ENCODE peak calls at places on chromosome 22, in eight cellular contexts. One of them, this sample, is unnamed.
A peak's percentile ranks its signal among the peaks of the same experiment; 100 is the strongest.

GRCh38 chr22:17968126-17968525 is 56.2 kb downstream of the MICAL3 start:
- DNase-seq in psoas muscle: no peak
- DNase-seq in hepatocyte: no peak
- DNase-seq in DND-41: no peak
- DNase-seq in sigmoid colon: no peak
- DNase-seq in ovary: no peak
- DNase-seq in left ventricle myocardium inferior: no peak
- DNase-seq in brain microvascular endothelial cell: no peak
- DNase-seq in this sample: no peak

GRCh38 chr22:29265306-29265705 is 2.5 kb downstream of the RHBDD3 start:
- DNase-seq in brain microvascular endothelial cell: no peak
- DNase-seq in ovary: no peak
- DNase-seq in sigmoid colon: no peak
- DNase-seq in psoas muscle: no peak
- DNase-seq in hepatocyte: no peak
- DNase-seq in DND-41: no peak
- DNase-seq in left ventricle myocardium inferior: no peak
- DNase-seq in this sample: no peak

GRCh38 chr22:32760815-32761214 is 40.7 kb upstream of the TIMP3 start:
- DNase-seq in hepatocyte: no peak
- DNase-seq in DND-41: no peak
- DNase-seq in brain microvascular endothelial cell: no peak
- DNase-seq in sigmoid colon: no peak
- DNase-seq in psoas muscle: no peak
- DNase-seq in left ventricle myocardium inferior: peak; percentile 43
- DNase-seq in ovary: no peak
- DNase-seq in this sample: no peak

GRCh38 chr22:20009582-20010306 is 6.9 kb downstream of the ARVCF start:
- DNase-seq in left ventricle myocardium inferior: no peak
- DNase-seq in DND-41: no peak
- DNase-seq in brain microvascular endothelial cell: no peak
- DNase-seq in ovary: no peak
- DNase-seq in hepatocyte: no peak
- DNase-seq in sigmoid colon: no peak
- DNase-seq in psoas muscle: peak; percentile 44
- DNase-seq in this sample: no peak

GRCh38 chr22:42692239-42693054 is 28.2 kb downstream of the A4GALT start:
- DNase-seq in DND-41: no peak
- DNase-seq in ovary: no peak
- DNase-seq in psoas muscle: no peak
- DNase-seq in brain microvascular endothelial cell: no peak
- DNase-seq in left ventricle myocardium inferior: no peak
- DNase-seq in hepatocyte: no peak
- DNase-seq in sigmoid colon: no peak
- DNase-seq in this sample: no peak

GRCh38 chr22:27108425-27109114 is 451.2 kb downstream of the MIAT start:
- DNase-seq in DND-41: no peak
- DNase-seq in ovary: peak; percentile 85
- DNase-seq in hepatocyte: peak; percentile 36
- DNase-seq in sigmoid colon: peak; percentile 93
- DNase-seq in brain microvascular endothelial cell: no peak
- DNase-seq in psoas muscle: peak; percentile 76
- DNase-seq in left ventricle myocardium inferior: no peak
- DNase-seq in this sample: peak; percentile 34

GRCh38 chr22:45335021-45335818 is 25.5 kb downstream of the FAM118A start:
- DNase-seq in ovary: no peak
- DNase-seq in hepatocyte: no peak
- DNase-seq in brain microvascular endothelial cell: no peak
- DNase-seq in psoas muscle: peak; percentile 91
- DNase-seq in DND-41: no peak
- DNase-seq in left ventricle myocardium inferior: peak; percentile 85
- DNase-seq in sigmoid colon: no peak
- DNase-seq in this sample: peak; percentile 32

GRCh38 chr22:48424201-48424627 is 1403.5 kb downstream of the BRD1 start:
- DNase-seq in psoas muscle: no peak
- DNase-seq in sigmoid colon: no peak
- DNase-seq in left ventricle myocardium inferior: no peak
- DNase-seq in ovary: no peak
- DNase-seq in brain microvascular endothelial cell: no peak
- DNase-seq in hepatocyte: no peak
- DNase-seq in DND-41: no peak
- DNase-seq in this sample: no peak

GRCh38 chr22:27573280-27573711 is 228.3 kb downstream of the MN1 start:
- DNase-seq in ovary: no peak
- DNase-seq in sigmoid colon: no peak
- DNase-seq in psoas muscle: no peak
- DNase-seq in left ventricle myocardium inferior: no peak
- DNase-seq in brain microvascular endothelial cell: no peak
- DNase-seq in DND-41: no peak
- DNase-seq in hepatocyte: no peak
- DNase-seq in this sample: no peak

GRCh38 chr22:22037229-22037628 is 54.6 kb upstream of the TOP3B start:
- DNase-seq in left ventricle myocardium inferior: no peak
- DNase-seq in DND-41: no peak
- DNase-seq in psoas muscle: no peak
- DNase-seq in hepatocyte: no peak
- DNase-seq in brain microvascular endothelial cell: no peak
- DNase-seq in sigmoid colon: no peak
- DNase-seq in ovary: no peak
- DNase-seq in this sample: peak; percentile 58

GRCh38 chr22:47810505-47811500 is 1048.4 kb downstream of the TBC1D22A start:
- DNase-seq in sigmoid colon: no peak
- DNase-seq in brain microvascular endothelial cell: no peak
- DNase-seq in left ventricle myocardium inferior: no peak
- DNase-seq in psoas muscle: no peak
- DNase-seq in hepatocyte: no peak
- DNase-seq in ovary: no peak
- DNase-seq in DND-41: no peak
- DNase-seq in this sample: no peak

GRCh38 chr22:29266564-29267461 is 968 bp downstream of the RHBDD3 start:
- DNase-seq in psoas muscle: no peak
- DNase-seq in hepatocyte: no peak
- DNase-seq in left ventricle myocardium inferior: no peak
- DNase-seq in ovary: no peak
- DNase-seq in brain microvascular endothelial cell: no peak
- DNase-seq in sigmoid colon: no peak
- DNase-seq in DND-41: no peak
- DNase-seq in this sample: peak; percentile 20

GRCh38 chr22:48640890-48641771 is 1186.5 kb downstream of the BRD1 start:
- DNase-seq in brain microvascular endothelial cell: no peak
- DNase-seq in left ventricle myocardium inferior: no peak
- DNase-seq in DND-41: peak; percentile 74
- DNase-seq in sigmoid colon: no peak
- DNase-seq in hepatocyte: no peak
- DNase-seq in psoas muscle: no peak
- DNase-seq in ovary: peak; percentile 55
- DNase-seq in this sample: no peak

GRCh38 chr22:40904101-40904500 is 42.2 kb upstream of the DNAJB7 start:
- DNase-seq in left ventricle myocardium inferior: no peak
- DNase-seq in ovary: no peak
- DNase-seq in sigmoid colon: no peak
- DNase-seq in hepatocyte: no peak
- DNase-seq in psoas muscle: no peak
- DNase-seq in DND-41: no peak
- DNase-seq in brain microvascular endothelial cell: no peak
- DNase-seq in this sample: no peak

GRCh38 chr22:19232620-19233019 is 54.1 kb upstream of the SLC25A1 start:
- DNase-seq in psoas muscle: no peak
- DNase-seq in ovary: no peak
- DNase-seq in DND-41: no peak
- DNase-seq in brain microvascular endothelial cell: no peak
- DNase-seq in sigmoid colon: no peak
- DNase-seq in hepatocyte: no peak
- DNase-seq in left ventricle myocardium inferior: no peak
- DNase-seq in this sample: peak; percentile 8

GRCh38 chr22:28799125-28799833 is 1.1 kb downstream of the XBP1 start:
- DNase-seq in ovary: peak; percentile 48
- DNase-seq in left ventricle myocardium inferior: no peak
- DNase-seq in DND-41: peak; percentile 50
- DNase-seq in brain microvascular endothelial cell: peak; percentile 87
- DNase-seq in hepatocyte: peak; percentile 86
- DNase-seq in sigmoid colon: peak; percentile 91
- DNase-seq in psoas muscle: peak; percentile 80
- DNase-seq in this sample: peak; percentile 82

GRCh38 chr22:44325718-44326548 is 13.2 kb upstream of the SHISAL1 start:
- DNase-seq in ovary: no peak
- DNase-seq in sigmoid colon: no peak
- DNase-seq in DND-41: no peak
- DNase-seq in hepatocyte: no peak
- DNase-seq in left ventricle myocardium inferior: no peak
- DNase-seq in brain microvascular endothelial cell: no peak
- DNase-seq in psoas muscle: no peak
- DNase-seq in this sample: peak; percentile 56

GRCh38 chr22:20299736-20300136 is 20.1 kb downstream of the DGCR6L start:
- DNase-seq in hepatocyte: peak; percentile 66
- DNase-seq in brain microvascular endothelial cell: no peak
- DNase-seq in psoas muscle: peak; percentile 73
- DNase-seq in DND-41: no peak
- DNase-seq in sigmoid colon: no peak
- DNase-seq in ovary: peak; percentile 50
- DNase-seq in left ventricle myocardium inferior: peak; percentile 22
- DNase-seq in this sample: peak; percentile 45

GRCh38 chr22:23763579-23764331 is 965 bp downstream of the C22orf15 start:
- DNase-seq in psoas muscle: peak; percentile 72
- DNase-seq in left ventricle myocardium inferior: no peak
- DNase-seq in hepatocyte: no peak
- DNase-seq in sigmoid colon: no peak
- DNase-seq in DND-41: peak; percentile 50
- DNase-seq in ovary: no peak
- DNase-seq in brain microvascular endothelial cell: no peak
- DNase-seq in this sample: no peak
- H3K4me3 ChIP-seq in psoas muscle: peak overlapping the region; percentile 79
- H3K4me3 ChIP-seq in left ventricle myocardium inferior: peak overlapping the region; percentile 78
- H3K4me3 ChIP-seq in hepatocyte: no peak overlapping the region
- H3K4me3 ChIP-seq in sigmoid colon: peak overlapping the region; percentile 27
- H3K4me3 ChIP-seq in DND-41: no peak overlapping the region
- H3K4me3 ChIP-seq in ovary: no peak overlapping the region
- H3K4me3 ChIP-seq in brain microvascular endothelial cell: no peak overlapping the region
- H3K4me3 ChIP-seq in this sample: no peak overlapping the region

DNA sequence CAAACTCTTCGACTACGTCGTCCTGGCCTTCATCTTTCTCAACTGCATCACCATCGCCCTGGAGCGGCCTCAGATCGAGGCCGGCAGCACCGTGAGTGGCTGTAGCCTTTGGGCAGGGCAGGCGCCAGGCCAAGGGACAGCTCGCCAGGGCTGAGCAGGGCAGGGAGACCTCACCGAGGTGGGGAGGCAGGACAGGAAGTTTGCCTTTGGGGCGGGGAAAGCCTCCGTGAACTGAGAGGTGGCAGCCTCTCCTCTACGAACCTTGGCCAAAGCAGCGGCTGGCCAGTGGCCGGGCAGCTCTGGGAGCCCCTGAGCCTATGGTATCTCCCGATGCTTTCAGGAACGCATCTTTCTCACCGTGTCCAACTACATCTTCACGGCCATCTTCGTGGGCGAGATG is 93.2 kb downstream of the CACNA1I start:
- DNase-seq in left ventricle myocardium inferior: no peak
- DNase-seq in sigmoid colon: no peak
- DNase-seq in hepatocyte: no peak
- DNase-seq in psoas muscle: no peak
- DNase-seq in DND-41: no peak
- DNase-seq in ovary: no peak
- DNase-seq in brain microvascular endothelial cell: no peak
- DNase-seq in this sample: no peak
- H3K27me3 ChIP-seq in left ventricle myocardium inferior: peaks cover 99% of the 10 kb centered on the region
- H3K27me3 ChIP-seq in sigmoid colon: peaks cover 69% of the 10 kb centered on the region
- H3K27me3 ChIP-seq in hepatocyte: peaks cover 45% of the 10 kb centered on the region
- H3K27me3 ChIP-seq in psoas muscle: peaks cover 30% of the 10 kb centered on the region
- H3K27me3 ChIP-seq in DND-41: no peaks in the 10 kb centered on the region
- H3K27me3 ChIP-seq in ovary: peaks cover 2% of the 10 kb centered on the region
- H3K27me3 ChIP-seq in brain microvascular endothelial cell: peaks cover 43% of the 10 kb centered on the region
- H3K27me3 ChIP-seq in this sample: peaks cover 25% of the 10 kb centered on the region

DNA sequence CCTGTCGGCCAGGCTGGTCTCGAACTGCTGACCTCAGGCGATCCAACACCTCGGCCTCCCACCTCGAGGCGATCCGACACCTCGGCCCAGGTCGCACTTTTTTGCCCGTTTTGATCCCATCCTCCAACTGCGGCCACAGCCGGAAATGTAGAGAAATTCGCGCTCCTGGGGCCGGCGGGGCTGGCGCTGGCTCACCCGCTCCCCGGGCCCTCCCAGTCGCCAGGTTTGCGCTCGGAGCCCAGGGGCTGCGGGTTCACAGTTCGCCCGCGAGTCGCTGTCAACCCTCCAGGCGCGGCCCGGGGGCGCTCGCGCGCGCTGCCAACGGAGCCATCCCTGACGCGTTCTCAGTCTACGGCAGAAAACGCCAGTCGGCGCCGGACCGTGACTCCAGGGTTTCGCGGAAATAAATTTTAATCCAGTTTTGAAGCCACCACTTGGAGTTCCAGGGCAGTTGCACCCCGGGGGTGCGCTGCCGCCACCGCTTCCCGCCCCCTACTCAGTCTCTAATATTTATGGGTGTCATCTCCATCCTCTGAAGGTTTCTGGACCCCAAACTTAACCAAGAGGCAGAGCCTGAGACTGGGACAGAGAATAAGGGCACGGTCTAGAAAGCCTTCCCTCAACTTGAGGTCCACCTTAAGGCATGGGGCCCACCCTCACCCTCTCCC is 1.5 kb upstream of the KLHDC7B start:
- DNase-seq in brain microvascular endothelial cell: peak; percentile 54
- DNase-seq in hepatocyte: peak; percentile 89
- DNase-seq in psoas muscle: peak; percentile 85
- DNase-seq in sigmoid colon: peak; percentile 81
- DNase-seq in DND-41: peak; percentile 73
- DNase-seq in left ventricle myocardium inferior: peak; percentile 80
- DNase-seq in ovary: peak; percentile 62
- DNase-seq in this sample: peak; percentile 53
- H3K4me3 ChIP-seq in brain microvascular endothelial cell: peak overlapping the region; percentile 27
- H3K4me3 ChIP-seq in hepatocyte: no peak overlapping the region
- H3K4me3 ChIP-seq in psoas muscle: peak overlapping the region; percentile 52
- H3K4me3 ChIP-seq in sigmoid colon: peak overlapping the region; percentile 30
- H3K4me3 ChIP-seq in DND-41: no peak overlapping the region
- H3K4me3 ChIP-seq in left ventricle myocardium inferior: peak overlapping the region; percentile 59
- H3K4me3 ChIP-seq in ovary: no peak overlapping the region
- H3K4me3 ChIP-seq in this sample: no peak overlapping the region

DNA sequence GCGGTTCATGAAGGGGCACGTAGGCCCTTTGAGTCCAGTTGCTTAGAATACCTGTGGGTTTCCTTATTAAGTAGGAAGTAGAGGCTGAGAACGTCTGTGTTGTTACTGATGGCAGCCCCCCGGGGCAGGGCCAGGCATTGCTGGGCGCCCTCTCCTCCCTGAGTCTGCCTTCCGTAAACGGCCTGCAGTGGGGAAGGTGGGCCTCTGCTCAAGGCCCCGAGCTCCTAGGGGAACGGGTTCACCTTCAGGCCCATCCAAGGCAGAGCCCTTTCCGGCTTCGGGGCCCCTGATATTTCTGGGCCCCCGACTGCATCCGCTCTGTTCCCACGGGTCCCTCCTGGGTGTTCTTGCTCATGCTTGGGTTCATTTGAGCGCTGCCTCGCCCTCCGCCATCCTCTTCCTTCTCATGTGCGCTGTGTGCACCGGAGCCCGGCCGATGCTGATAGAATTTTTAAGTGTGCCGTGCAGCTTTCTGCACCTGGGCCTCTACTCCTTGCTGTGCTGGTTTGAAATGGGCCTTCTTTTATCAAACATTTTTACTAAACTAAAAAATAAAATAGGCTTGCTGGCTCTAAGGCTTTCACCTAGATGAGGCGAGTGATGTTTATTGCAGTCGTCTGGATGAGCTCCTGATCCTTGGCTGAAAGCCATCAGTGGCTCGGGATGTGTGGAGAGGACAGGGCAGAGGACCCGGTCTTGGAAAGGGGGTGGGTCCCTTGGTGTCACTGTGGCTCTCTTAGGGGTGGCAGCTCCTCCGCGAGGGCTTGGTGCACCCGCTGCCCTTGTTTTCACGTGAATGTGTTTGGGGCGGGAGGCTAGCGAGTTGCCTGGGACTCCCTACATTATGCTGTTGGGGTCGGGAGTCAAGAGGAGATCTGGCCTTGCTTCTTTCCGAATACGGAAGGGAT is 12.3 kb downstream of the TBC1D22A start:
- DNase-seq in brain microvascular endothelial cell: no peak
- DNase-seq in hepatocyte: no peak
- DNase-seq in psoas muscle: no peak
- DNase-seq in sigmoid colon: no peak
- DNase-seq in left ventricle myocardium inferior: no peak
- DNase-seq in DND-41: no peak
- DNase-seq in ovary: no peak
- DNase-seq in this sample: no peak
- H3K27me3 ChIP-seq in brain microvascular endothelial cell: no peaks in the 10 kb centered on the region
- H3K27me3 ChIP-seq in hepatocyte: no peaks in the 10 kb centered on the region
- H3K27me3 ChIP-seq in psoas muscle: no peaks in the 10 kb centered on the region
- H3K27me3 ChIP-seq in sigmoid colon: no peaks in the 10 kb centered on the region
- H3K27me3 ChIP-seq in left ventricle myocardium inferior: no peaks in the 10 kb centered on the region
- H3K27me3 ChIP-seq in DND-41: no peaks in the 10 kb centered on the region
- H3K27me3 ChIP-seq in ovary: no peaks in the 10 kb centered on the region
- H3K27me3 ChIP-seq in this sample: no peaks in the 10 kb centered on the region